ENCODE peak calls at places on chromosome 2, in eight cellular contexts. S is amniotic stem cell, I is MCF 10A, Y is COR-L47, R is endothelial cell of umbilical vein, J is AG20443, E is T-helper 2 cell, D is HT1080. M is an unnamed sample.

GRCh38 chr2:30869988-30870387 is 62.7 kb upstream of the CAPN13 start:
- DNase-seq in S (no peak), I (no peak), Y (no peak), R (no peak), J (no peak), E (no peak), D (peak; percentile 31), M (no peak)

GRCh38 chr2:42922790-42923631 is 130.6 kb upstream of the HAAO start:
- DNase-seq in S (peak; percentile 60), I (peak; percentile 76), Y (no peak), R (no peak), J (peak; percentile 90), E (no peak), D (no peak), M (no peak)

GRCh38 chr2:239693330-239693729 is 292.5 kb upstream of the HDAC4 start:
- DNase-seq in S (no peak), I (no peak), Y (no peak), R (no peak), J (no peak), E (no peak), D (no peak), M (no peak)

GRCh38 chr2:195672674-195673073 is 15.6 kb downstream of the SLC39A10 start:
- DNase-seq in S (no peak), I (peak; percentile 13), Y (no peak), R (no peak), J (no peak), E (no peak), D (no peak), M (no peak)

GRCh38 chr2:61432990-61433389 is 37.9 kb downstream of the USP34 start:
- DNase-seq in S (no peak), I (no peak), Y (no peak), R (no peak), J (no peak), E (no peak), D (no peak), M (no peak)

GRCh38 chr2:231716641-231717280 is 8.4 kb downstream of the PTMA start:
- DNase-seq in S (no peak), I (no peak), Y (no peak), R (no peak), J (peak; percentile 17), E (no peak), D (peak; percentile 15), M (no peak)

GRCh38 chr2:70890469-70891065 is 45.1 kb upstream of the ATP6V1B1 start:
- DNase-seq in S (no peak), I (no peak), Y (no peak), R (no peak), J (no peak), E (no peak), D (no peak), M (no peak)

GRCh38 chr2:105652014-105652796 is 92.5 kb upstream of the NCK2 start:
- DNase-seq in S (no peak), I (no peak), Y (no peak), R (no peak), J (no peak), E (no peak), D (no peak), M (no peak)

GRCh38 chr2:36572752-36573125 is 25.2 kb downstream of the FEZ2 start:
- DNase-seq in S (no peak), I (no peak), Y (no peak), R (no peak), J (no peak), E (no peak), D (no peak), M (no peak)

GRCh38 chr2:1976112-1976511 is 231.8 kb upstream of the PXDN start:
- DNase-seq in S (no peak), I (no peak), Y (no peak), R (no peak), J (no peak), E (no peak), D (no peak), M (no peak)

GRCh38 chr2:161250864-161251436 is 57.3 kb upstream of the PSMD14 start:
- DNase-seq in S (peak; percentile 21), I (peak; percentile 75), Y (peak; percentile 68), R (peak; percentile 73), J (peak; percentile 39), E (no peak), D (peak; percentile 75), M (peak; percentile 74)

M was measured in H4.